ENCODE peak calls at places on chromosomes 16 and 17, in four cellular contexts. One of them, this sample, is unnamed.

GRCh38 chr17:50114849-50115357 is 15.1 kb downstream of the SAMD14 start:
- DNase-seq in ACHN: peak; percentile 79
- DNase-seq in HuH-7: peak; percentile 89
- DNase-seq in hypothalamus: no peak
- DNase-seq in this sample: peak; percentile 73

GRCh38 chr17:40564883-40565744 is at the start of gene CCR7:
- DNase-seq in HuH-7: no peak
- DNase-seq in ACHN: no peak
- DNase-seq in hypothalamus: no peak
- DNase-seq in this sample: no peak

GRCh38 chr16:67244387-67245188 is 2.7 kb downstream of the FHOD1 start:
- DNase-seq in hypothalamus: no peak
- DNase-seq in ACHN: peak; percentile 91
- DNase-seq in HuH-7: no peak
- DNase-seq in this sample: peak; percentile 82

GRCh38 chr16:86363057-86363490 is 147.3 kb upstream of the FOXF1 start:
- DNase-seq in HuH-7: no peak
- DNase-seq in ACHN: no peak
- DNase-seq in hypothalamus: no peak
- DNase-seq in this sample: peak; percentile 86

GRCh38 chr16:77922355-77922754 is 100.0 kb upstream of the CLEC3A start:
- DNase-seq in HuH-7: no peak
- DNase-seq in hypothalamus: no peak
- DNase-seq in ACHN: no peak
- DNase-seq in this sample: no peak

GRCh38 chr16:12096828-12097522 is 120.4 kb downstream of the SNX29 start:
- DNase-seq in ACHN: no peak
- DNase-seq in HuH-7: no peak
- DNase-seq in hypothalamus: no peak
- DNase-seq in this sample: no peak

GRCh38 chr17:78144146-78144719 is 2.0 kb upstream of the C17orf99 start:
- DNase-seq in HuH-7: no peak
- DNase-seq in hypothalamus: peak; percentile 56
- DNase-seq in ACHN: peak; percentile 80
- DNase-seq in this sample: peak; percentile 77

GRCh38 chr17:72145972-72146755 is 25.3 kb downstream of the SOX9 start:
- DNase-seq in HuH-7: no peak
- DNase-seq in ACHN: peak; percentile 43
- DNase-seq in hypothalamus: no peak
- DNase-seq in this sample: no peak

GRCh38 chr16:49280861-49281331 is 742 bp downstream of the CBLN1 start:
- DNase-seq in HuH-7: no peak
- DNase-seq in ACHN: no peak
- DNase-seq in hypothalamus: no peak
- DNase-seq in this sample: no peak

GRCh38 chr16:64077242-64077641 is 1044.6 kb downstream of the CDH11 start:
- DNase-seq in ACHN: no peak
- DNase-seq in hypothalamus: no peak
- DNase-seq in HuH-7: no peak
- DNase-seq in this sample: no peak

GRCh38 chr16:72590179-72590937 is 418.4 kb upstream of the PMFBP1 start:
- DNase-seq in ACHN: no peak
- DNase-seq in hypothalamus: no peak
- DNase-seq in HuH-7: no peak
- DNase-seq in this sample: no peak

GRCh38 chr16:81940781-81941560 is 70.3 kb downstream of the SDR42E1 start:
- DNase-seq in HuH-7: peak; percentile 47
- DNase-seq in hypothalamus: no peak
- DNase-seq in ACHN: peak; percentile 68
- DNase-seq in this sample: peak; percentile 41

GRCh38 chr17:81436294-81436849 is 41.1 kb downstream of the BAHCC1 start:
- DNase-seq in ACHN: no peak
- DNase-seq in HuH-7: no peak
- DNase-seq in hypothalamus: no peak
- DNase-seq in this sample: no peak

GRCh38 chr16:83946781-83947566 is 6.1 kb upstream of the OSGIN1 start:
- DNase-seq in HuH-7: no peak
- DNase-seq in hypothalamus: no peak
- DNase-seq in ACHN: no peak
- DNase-seq in this sample: no peak

GRCh38 chr17:60968266-60968665 is 290.6 kb downstream of the BCAS3 start:
- DNase-seq in ACHN: no peak
- DNase-seq in hypothalamus: no peak
- DNase-seq in HuH-7: no peak
- DNase-seq in this sample: no peak

GRCh38 chr17:66602659-66603363 is 232.1 kb upstream of the CACNG5 start:
- DNase-seq in ACHN: no peak
- DNase-seq in hypothalamus: no peak
- DNase-seq in HuH-7: no peak
- DNase-seq in this sample: peak; percentile 45

GRCh38 chr17:69854381-69854780 is 220.6 kb upstream of the KCNJ16 start:
- DNase-seq in ACHN: no peak
- DNase-seq in HuH-7: no peak
- DNase-seq in hypothalamus: no peak
- DNase-seq in this sample: no peak

GRCh38 chr17:49388290-49388640 is 26.2 kb upstream of the ZNF652 start:
- DNase-seq in ACHN: no peak
- DNase-seq in HuH-7: no peak
- DNase-seq in hypothalamus: no peak
- DNase-seq in this sample: no peak

GRCh38 chr16:306911-307370 is 24.0 kb downstream of the PDIA2 start:
- DNase-seq in ACHN: no peak
- DNase-seq in hypothalamus: no peak
- DNase-seq in HuH-7: no peak
- DNase-seq in this sample: no peak

GRCh38 chr17:67666028-67666427 is 51.7 kb upstream of the NOL11 start:
- DNase-seq in ACHN: no peak
- DNase-seq in HuH-7: no peak
- DNase-seq in hypothalamus: no peak
- DNase-seq in this sample: no peak

GRCh38 chr17:77494664-77495435 is 354.1 kb downstream of the SEC14L1 start:
- DNase-seq in HuH-7: peak; percentile 95
- DNase-seq in hypothalamus: no peak
- DNase-seq in ACHN: peak; percentile 77
- DNase-seq in this sample: peak; percentile 93